ENCODE peak calls at places on chromosomes 1 and 21, in four cellular contexts. U is iPS DF 6.9, N is cardiac muscle cell, I is upper lobe of left lung. R is an unnamed sample.

GRCh38 chr21:39851219-39851618 is 16.0 kb upstream of the PCP4 start:
- DNase-seq in N (no peak), U (no peak), I (no peak), R (no peak)

GRCh38 chr1:11453742-11454442 is 25.1 kb upstream of the DISP3 start:
- DNase-seq in U (no peak), I (no peak), N (no peak), R (no peak)

GRCh38 chr21:45405819-45406762 is 1.1 kb downstream of the COL18A1 start:
- DNase-seq in N (no peak), U (no peak), I (no peak), R (no peak)

GRCh38 chr21:42021751-42022430 is 11.7 kb upstream of the ZBTB21 start:
- DNase-seq in N (no peak), U (no peak), I (no peak), R (no peak)

GRCh38 chr1:10934150-10934818 is 78.2 kb upstream of the TARDBP start:
- DNase-seq in I (no peak), N (no peak), U (no peak), R (no peak)

GRCh38 chr1:168235548-168235885 is 9.7 kb downstream of the SFT2D2 start:
- DNase-seq in N (peak; percentile 58), I (no peak), U (no peak), R (no peak)

GRCh38 chr1:44808938-44809917 is 905 bp downstream of the BTBD19 start:
- DNase-seq in N (peak; percentile 88), I (peak; percentile 79), U (no peak), R (peak; percentile 83)

GRCh38 chr21:27840273-27840672 is 873.4 kb upstream of the ADAMTS5 start:
- DNase-seq in N (no peak), U (no peak), I (no peak), R (no peak)

GRCh38 chr1:62082456-62083363 is 111.9 kb upstream of the L1TD1 start:
- DNase-seq in U (peak; percentile 22), I (peak; percentile 31), N (peak; percentile 61), R (no peak)

GRCh38 chr21:34126691-34127090 is 53.3 kb downstream of the MRPS6 start:
- DNase-seq in N (no peak), I (no peak), U (no peak), R (no peak)

GRCh38 chr21:42061866-42062542 is 9.1 kb upstream of the UMODL1 start:
- DNase-seq in I (no peak), U (no peak), N (no peak), R (peak; percentile 71)

GRCh38 chr1:43671626-43672330 is 21.8 kb downstream of the KDM4A start:
- DNase-seq in I (no peak), U (no peak), N (peak; percentile 89), R (no peak)

GRCh38 chr1:112625696-112626095 is 6.1 kb downstream of the CAPZA1 start:
- DNase-seq in N (peak; percentile 79), I (no peak), U (no peak), R (no peak)

GRCh38 chr1:208433086-208433485 is 188.9 kb upstream of the PLXNA2 start:
- DNase-seq in N (no peak), U (no peak), I (no peak), R (no peak)

GRCh38 chr1:3785458-3786157 is 10.7 kb downstream of the LRRC47 start:
- DNase-seq in I (no peak), N (no peak), U (no peak), R (no peak)

GRCh38 chr1:160096491-160097116 is 1.8 kb downstream of the IGSF8 start:
- DNase-seq in U (no peak), I (peak; percentile 41), N (peak; percentile 8), R (no peak)

GRCh38 chr1:7281821-7282220 is 489.3 kb upstream of the VAMP3 start:
- DNase-seq in U (no peak), I (no peak), N (peak; percentile 69), R (no peak)

GRCh38 chr1:56156937-56157336 is 422.4 kb downstream of the PLPP3 start:
- DNase-seq in U (no peak), N (no peak), I (no peak), R (no peak)

GRCh38 chr1:228465571-228466146 is 21.5 kb upstream of the RNF187 start:
- DNase-seq in I (no peak), N (no peak), U (no peak), R (no peak)

GRCh38 chr1:116311756-116312691 is 61.0 kb upstream of the ATP1A1 start:
- DNase-seq in N (no peak), U (no peak), I (peak; percentile 70), R (no peak)

GRCh38 chr21:37532868-37533780 is 166.6 kb downstream of the DYRK1A start:
- DNase-seq in U (no peak), I (peak; percentile 66), N (no peak), R (peak; percentile 10)

GRCh38 chr1:1891349-1892078 is 627 bp upstream of the GNB1 start:
- DNase-seq in U (no peak), N (peak; percentile 63), I (peak; percentile 86), R (peak; percentile 81)

GRCh38 chr1:47593001-47593568 is 155.2 kb downstream of the FOXD2 start:
- DNase-seq in U (no peak), I (no peak), N (no peak), R (no peak)

GRCh38 chr1:19036049-19036546 is 79.6 kb upstream of the IFFO2 start:
- DNase-seq in N (peak; percentile 18), U (no peak), I (peak; percentile 7), R (no peak)

GRCh38 chr1:243525085-243525487 is 269.2 kb downstream of the SDCCAG8 start:
- DNase-seq in N (peak; percentile 61), U (no peak), I (no peak), R (no peak)

GRCh38 chr1:205528887-205529825 is 24.7 kb downstream of the CDK18 start:
- DNase-seq in U (peak; percentile 80), I (peak; percentile 78), N (peak; percentile 78), R (peak; percentile 70)

GRCh38 chr1:223712856-223713494 is 636 bp downstream of the CAPN2 start:
- DNase-seq in N (no peak), I (no peak), U (no peak), R (peak; percentile 22)

GRCh38 chr1:52877554-52877953 is 35.0 kb downstream of the ZYG11A start:
- DNase-seq in U (no peak), I (no peak), N (no peak), R (no peak)

GRCh38 chr1:233695901-233696300 is 82.0 kb downstream of the KCNK1 start:
- DNase-seq in N (no peak), U (no peak), I (no peak), R (no peak)

GRCh38 chr1:50423670-50424000 is 392 bp upstream of the DMRTA2 start:
- DNase-seq in U (no peak), N (peak; percentile 29), I (no peak), R (no peak)

GRCh38 chr1:100358210-100358609 is 5.9 kb downstream of the CDC14A start:
- DNase-seq in U (no peak), N (peak; percentile 31), I (no peak), R (no peak)

GRCh38 chr1:3261969-3262579 is 192.4 kb upstream of the ARHGEF16 start:
- DNase-seq in N (no peak), U (no peak), I (no peak), R (no peak)

GRCh38 chr1:51858892-51859291 is 19.6 kb downstream of the NRDC start:
- DNase-seq in U (no peak), N (no peak), I (no peak), R (no peak)

GRCh38 chr1:51855624-51856023 is 22.9 kb downstream of the NRDC start:
- DNase-seq in N (no peak), U (no peak), I (peak; percentile 53), R (no peak)

GRCh38 chr1:51850420-51851297 is 27.9 kb downstream of the NRDC start:
- DNase-seq in N (peak; percentile 2), I (no peak), U (no peak), R (no peak)

GRCh38 chr1:51851882-51852396 is 26.6 kb downstream of the NRDC start:
- DNase-seq in U (no peak), N (no peak), I (no peak), R (no peak)

DNA sequence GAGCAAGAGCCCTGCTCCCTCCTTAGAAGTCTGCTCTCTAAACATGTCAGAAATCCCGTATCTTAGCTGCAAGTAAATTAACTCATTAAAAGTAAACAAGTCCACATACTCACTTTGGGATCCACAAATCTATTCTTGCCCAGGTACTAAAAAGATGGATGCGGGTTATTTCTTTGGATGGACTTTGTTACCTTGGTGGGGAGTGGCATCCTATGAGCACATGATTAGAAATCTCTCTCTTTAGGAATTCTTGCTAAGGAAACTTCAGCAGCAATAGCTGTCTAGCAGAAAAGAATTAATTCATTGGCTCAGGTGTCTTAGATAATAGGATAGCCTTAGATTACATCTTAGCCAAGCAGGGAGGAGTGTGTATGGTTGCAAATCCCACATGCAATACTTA is 25.2 kb downstream of the NRDC start:
- DNase-seq in N (no peak), I (no peak), U (no peak), R (no peak)
- H3K27ac ChIP-seq in N (no peak overlapping the region), I (no peak overlapping the region), U (no peak overlapping the region), R (no peak overlapping the region)

DNA sequence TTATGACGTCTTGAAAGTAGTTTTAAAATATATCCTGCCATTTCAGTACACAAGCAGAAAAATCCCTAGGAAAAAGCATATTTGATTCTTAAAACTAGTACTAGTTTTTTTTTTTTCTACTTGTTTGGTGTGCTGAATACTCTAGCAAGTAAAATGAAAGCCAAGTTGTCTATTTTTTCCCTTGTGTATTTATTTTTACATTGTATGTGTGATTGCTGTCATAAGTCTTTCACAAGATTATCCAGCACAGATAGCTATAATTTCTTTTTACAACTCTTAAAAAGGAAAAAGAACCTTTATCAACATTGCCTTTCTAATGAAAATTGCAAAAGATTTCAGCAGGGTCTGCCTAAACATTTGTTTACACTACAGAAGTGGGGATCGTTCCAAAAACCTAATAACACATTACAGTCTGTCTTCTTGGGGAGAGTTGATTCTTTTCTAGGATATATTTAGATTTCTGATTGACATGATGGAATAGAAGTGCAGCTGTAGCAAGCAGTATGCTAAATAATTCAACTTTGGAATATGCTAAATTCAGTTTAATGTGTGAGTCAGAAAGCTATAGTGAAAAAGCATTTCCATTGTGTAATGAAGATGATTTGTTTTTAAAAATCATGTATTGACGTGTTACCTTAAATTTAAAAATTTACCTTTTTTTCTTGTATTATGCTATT is 2.5 kb downstream of the DR1 start:
- DNase-seq in N (no peak), U (no peak), I (no peak), R (no peak)
- H3K27ac ChIP-seq in N (no peak overlapping the region), U (no peak overlapping the region), I (peak overlapping the region; percentile 97), R (peak overlapping the region; percentile 4)

GRCh38 chr21:38813143-38813542 is 7.4 kb downstream of the ETS2 start:
- DNase-seq in U (peak; percentile 45), N (no peak), I (no peak), R (no peak)
- H3K27ac ChIP-seq in U (no peak overlapping the region), N (no peak overlapping the region), I (peak overlapping the region; percentile 98), R (no peak overlapping the region)

DNA sequence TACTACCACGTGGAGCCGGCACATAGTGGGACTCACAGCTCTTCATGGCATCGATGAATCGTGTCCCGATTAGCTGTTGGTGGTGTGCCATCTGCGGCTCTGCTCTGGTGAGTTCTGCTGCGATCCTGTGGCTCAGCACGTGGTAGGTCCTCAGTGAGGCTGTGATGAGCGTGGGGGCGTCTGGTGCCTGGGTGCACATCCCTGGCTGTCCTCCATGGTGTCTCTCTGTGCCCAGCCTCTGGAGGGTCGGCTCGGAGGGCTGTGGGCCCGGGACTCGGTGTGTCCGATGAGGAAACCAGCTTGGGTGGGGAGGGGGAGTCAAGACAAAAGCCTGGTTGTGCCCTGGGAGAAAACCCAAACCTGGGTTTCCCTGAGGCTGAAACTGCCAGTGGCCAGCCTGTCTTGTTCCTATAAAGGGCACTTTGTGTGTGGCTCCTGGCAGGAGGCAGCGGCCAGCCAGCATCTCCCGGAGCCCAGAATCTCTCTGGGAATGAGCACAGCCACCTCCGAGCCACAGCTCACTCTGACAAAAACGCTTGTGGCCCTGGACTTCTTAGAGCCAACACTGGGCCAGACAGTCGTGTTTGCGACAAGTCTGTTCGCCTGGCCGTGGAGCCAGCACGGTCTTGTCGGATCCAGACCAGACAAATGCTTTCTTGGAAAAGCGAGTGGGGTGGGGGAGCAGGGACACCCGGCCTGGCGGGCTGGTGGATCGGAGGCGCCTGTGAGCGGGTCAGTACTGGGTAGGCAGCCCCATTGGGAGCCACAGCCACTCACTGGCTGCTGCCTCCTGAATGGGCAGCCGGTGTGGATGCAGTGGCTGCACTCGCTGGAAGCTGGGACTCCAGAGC is 31.8 kb downstream of the SPSB1 start:
- DNase-seq in N (no peak), U (no peak), I (no peak), R (no peak)
- H3K27ac ChIP-seq in N (no peak overlapping the region), U (no peak overlapping the region), I (no peak overlapping the region), R (no peak overlapping the region)